ENCODE peak calls at places on chromosomes 2 and 18, in eight cellular contexts. One of them, this sample, is unnamed.

GRCh38 chr2:170822885-170823799 is 6.5 kb downstream of the GAD1 start:
- DNase-seq in uterus: no peak
- DNase-seq in H1: no peak
- DNase-seq in spleen: peak
- DNase-seq in prostate gland: no peak
- DNase-seq in HCT116: no peak
- DNase-seq in adrenal gland: peak
- DNase-seq in A549: no peak
- DNase-seq in this sample: peak

GRCh38 chr2:195580156-195580555 is 76.9 kb upstream of the SLC39A10 start:
- DNase-seq in adrenal gland: no peak
- DNase-seq in HCT116: no peak
- DNase-seq in spleen: no peak
- DNase-seq in H1: no peak
- DNase-seq in A549: no peak
- DNase-seq in uterus: no peak
- DNase-seq in prostate gland: no peak
- DNase-seq in this sample: no peak

GRCh38 chr18:1663879-1664705 is 759.4 kb downstream of the ADCYAP1 start:
- DNase-seq in uterus: peak
- DNase-seq in spleen: peak
- DNase-seq in prostate gland: no peak
- DNase-seq in A549: peak
- DNase-seq in HCT116: peak
- DNase-seq in adrenal gland: peak
- DNase-seq in H1: peak
- DNase-seq in this sample: peak

GRCh38 chr18:25235648-25236047 is 116.3 kb downstream of the ZNF521 start:
- DNase-seq in A549: no peak
- DNase-seq in uterus: no peak
- DNase-seq in HCT116: no peak
- DNase-seq in prostate gland: no peak
- DNase-seq in spleen: no peak
- DNase-seq in adrenal gland: no peak
- DNase-seq in H1: no peak
- DNase-seq in this sample: no peak

GRCh38 chr2:70420005-70420580 is 118.2 kb upstream of the FAM136A start:
- DNase-seq in H1: no peak
- DNase-seq in adrenal gland: no peak
- DNase-seq in spleen: no peak
- DNase-seq in uterus: no peak
- DNase-seq in prostate gland: peak
- DNase-seq in HCT116: no peak
- DNase-seq in A549: no peak
- DNase-seq in this sample: peak

GRCh38 chr2:224552771-224553170 is 32.4 kb downstream of the CUL3 start:
- DNase-seq in prostate gland: no peak
- DNase-seq in spleen: no peak
- DNase-seq in H1: no peak
- DNase-seq in adrenal gland: no peak
- DNase-seq in A549: no peak
- DNase-seq in uterus: no peak
- DNase-seq in HCT116: no peak
- DNase-seq in this sample: no peak

GRCh38 chr2:199659207-199659606 is 191.8 kb downstream of the FTCDNL1 start:
- DNase-seq in uterus: peak
- DNase-seq in HCT116: no peak
- DNase-seq in prostate gland: no peak
- DNase-seq in A549: no peak
- DNase-seq in adrenal gland: peak
- DNase-seq in H1: peak
- DNase-seq in spleen: peak
- DNase-seq in this sample: peak

GRCh38 chr2:6079405-6079804 is 387.2 kb downstream of the SOX11 start:
- DNase-seq in prostate gland: no peak
- DNase-seq in spleen: no peak
- DNase-seq in HCT116: no peak
- DNase-seq in H1: no peak
- DNase-seq in adrenal gland: no peak
- DNase-seq in A549: no peak
- DNase-seq in uterus: no peak
- DNase-seq in this sample: no peak

GRCh38 chr2:88903744-88904353 is 212.4 kb downstream of the RPIA start:
- DNase-seq in HCT116: peak
- DNase-seq in spleen: no peak
- DNase-seq in A549: peak
- DNase-seq in adrenal gland: peak
- DNase-seq in prostate gland: no peak
- DNase-seq in H1: no peak
- DNase-seq in uterus: no peak
- DNase-seq in this sample: peak

GRCh38 chr18:43159091-43159490 is 43.6 kb upstream of the RIT2 start:
- DNase-seq in adrenal gland: no peak
- DNase-seq in prostate gland: no peak
- DNase-seq in spleen: no peak
- DNase-seq in uterus: no peak
- DNase-seq in H1: no peak
- DNase-seq in HCT116: no peak
- DNase-seq in A549: no peak
- DNase-seq in this sample: no peak

GRCh38 chr18:46182633-46183401 is 78.6 kb downstream of the HAUS1 start:
- DNase-seq in adrenal gland: no peak
- DNase-seq in prostate gland: no peak
- DNase-seq in H1: no peak
- DNase-seq in HCT116: no peak
- DNase-seq in spleen: no peak
- DNase-seq in A549: no peak
- DNase-seq in uterus: no peak
- DNase-seq in this sample: no peak

GRCh38 chr2:231604101-231604684 is 11.5 kb downstream of the TEX44 start:
- DNase-seq in HCT116: no peak
- DNase-seq in uterus: peak
- DNase-seq in prostate gland: peak
- DNase-seq in A549: peak
- DNase-seq in H1: no peak
- DNase-seq in spleen: peak
- DNase-seq in adrenal gland: no peak
- DNase-seq in this sample: peak

GRCh38 chr18:10400534-10400933 is 53.9 kb upstream of the APCDD1 start:
- DNase-seq in spleen: no peak
- DNase-seq in uterus: no peak
- DNase-seq in adrenal gland: no peak
- DNase-seq in H1: no peak
- DNase-seq in A549: no peak
- DNase-seq in prostate gland: no peak
- DNase-seq in HCT116: no peak
- DNase-seq in this sample: no peak

GRCh38 chr2:172643142-172643541 is 87.3 kb downstream of the PDK1 start:
- DNase-seq in A549: no peak
- DNase-seq in spleen: no peak
- DNase-seq in adrenal gland: no peak
- DNase-seq in prostate gland: no peak
- DNase-seq in uterus: no peak
- DNase-seq in H1: no peak
- DNase-seq in HCT116: peak
- DNase-seq in this sample: no peak

GRCh38 chr2:201633862-201634261 is 9.4 kb downstream of the TMEM237 start:
- DNase-seq in adrenal gland: peak
- DNase-seq in A549: no peak
- DNase-seq in uterus: no peak
- DNase-seq in H1: no peak
- DNase-seq in HCT116: no peak
- DNase-seq in spleen: no peak
- DNase-seq in prostate gland: no peak
- DNase-seq in this sample: no peak

GRCh38 chr2:216770050-216770449 is 74.7 kb upstream of the IGFBP5 start:
- DNase-seq in HCT116: no peak
- DNase-seq in A549: no peak
- DNase-seq in H1: no peak
- DNase-seq in adrenal gland: no peak
- DNase-seq in uterus: no peak
- DNase-seq in prostate gland: no peak
- DNase-seq in spleen: no peak
- DNase-seq in this sample: no peak

GRCh38 chr2:535222-535621 is 142.0 kb downstream of the TMEM18 start:
- DNase-seq in HCT116: peak
- DNase-seq in H1: no peak
- DNase-seq in spleen: no peak
- DNase-seq in prostate gland: no peak
- DNase-seq in A549: no peak
- DNase-seq in adrenal gland: no peak
- DNase-seq in uterus: no peak
- DNase-seq in this sample: no peak

GRCh38 chr2:99490088-99491065 is 560 bp upstream of the REV1 start:
- DNase-seq in spleen: peak
- DNase-seq in adrenal gland: peak
- DNase-seq in H1: peak
- DNase-seq in uterus: peak
- DNase-seq in HCT116: peak
- DNase-seq in prostate gland: peak
- DNase-seq in A549: peak
- DNase-seq in this sample: peak
- TF ChIP-seq POLR2A in spleen: no peak
- TF ChIP-seq POLR2A in adrenal gland: no peak
- TF ChIP-seq POLR2A in H1: no peak
- TF ChIP-seq POLR2A in uterus: no peak
- TF ChIP-seq POLR2A in HCT116: no peak
- TF ChIP-seq POLR2A in prostate gland: peak
- TF ChIP-seq POLR2A in A549: peak
- TF ChIP-seq POLR2A in this sample: no peak

GRCh38 chr18:51251625-51252024 is 54.1 kb upstream of the MEX3C start:
- DNase-seq in adrenal gland: no peak
- DNase-seq in spleen: peak
- DNase-seq in A549: no peak
- DNase-seq in prostate gland: no peak
- DNase-seq in uterus: no peak
- DNase-seq in H1: no peak
- DNase-seq in HCT116: no peak
- DNase-seq in this sample: no peak

GRCh38 chr18:51253476-51253875 is 56.0 kb upstream of the MEX3C start:
- DNase-seq in adrenal gland: no peak
- DNase-seq in prostate gland: no peak
- DNase-seq in spleen: no peak
- DNase-seq in A549: no peak
- DNase-seq in H1: no peak
- DNase-seq in HCT116: no peak
- DNase-seq in uterus: no peak
- DNase-seq in this sample: no peak

GRCh38 chr18:51250458-51251024 is 53.1 kb upstream of the MEX3C start:
- DNase-seq in adrenal gland: no peak
- DNase-seq in spleen: no peak
- DNase-seq in uterus: no peak
- DNase-seq in prostate gland: no peak
- DNase-seq in HCT116: no peak
- DNase-seq in H1: no peak
- DNase-seq in A549: no peak
- DNase-seq in this sample: no peak

GRCh38 chr18:51250006-51250405 is 52.5 kb upstream of the MEX3C start:
- DNase-seq in adrenal gland: no peak
- DNase-seq in uterus: no peak
- DNase-seq in H1: no peak
- DNase-seq in prostate gland: no peak
- DNase-seq in HCT116: no peak
- DNase-seq in spleen: no peak
- DNase-seq in A549: no peak
- DNase-seq in this sample: no peak

DNA sequence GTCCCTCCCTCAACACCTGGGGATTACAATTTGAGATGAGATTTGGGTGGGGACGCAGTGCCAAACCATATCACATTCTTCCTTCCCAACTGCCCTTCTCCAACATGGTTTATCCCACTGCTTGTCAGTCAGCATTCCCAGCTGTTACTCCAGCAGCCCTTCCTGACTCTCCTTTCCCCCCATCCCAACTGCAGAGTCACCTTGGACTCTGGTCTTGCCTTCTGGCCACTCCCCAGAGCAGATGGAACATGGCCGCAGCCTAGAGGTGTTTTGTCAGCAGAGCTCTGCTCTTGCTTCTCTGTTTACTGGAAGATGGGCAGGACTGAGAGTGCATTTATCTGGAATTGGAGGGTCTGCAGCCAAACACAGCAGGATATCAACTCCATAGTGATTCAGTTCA is 51.2 kb upstream of the MEX3C start:
- DNase-seq in A549: no peak
- DNase-seq in prostate gland: no peak
- DNase-seq in H1: no peak
- DNase-seq in spleen: no peak
- DNase-seq in HCT116: no peak
- DNase-seq in uterus: no peak
- DNase-seq in adrenal gland: no peak
- DNase-seq in this sample: no peak
- TF ChIP-seq POLR2A in A549: no peak
- TF ChIP-seq POLR2A in prostate gland: no peak
- TF ChIP-seq POLR2A in H1: no peak
- TF ChIP-seq POLR2A in spleen: no peak
- TF ChIP-seq POLR2A in HCT116: no peak
- TF ChIP-seq POLR2A in uterus: no peak
- TF ChIP-seq POLR2A in adrenal gland: no peak
- TF ChIP-seq POLR2A in this sample: no peak

GRCh38 chr2:102358496-102358895 is 2.9 kb downstream of the IL18R1 start:
- DNase-seq in spleen: no peak
- DNase-seq in prostate gland: no peak
- DNase-seq in HCT116: no peak
- DNase-seq in adrenal gland: no peak
- DNase-seq in H1: no peak
- DNase-seq in A549: no peak
- DNase-seq in uterus: no peak
- DNase-seq in this sample: no peak

GRCh38 chr2:102356381-102356712 is 751 bp downstream of the IL18R1 start:
- DNase-seq in H1: no peak
- DNase-seq in uterus: no peak
- DNase-seq in HCT116: no peak
- DNase-seq in A549: no peak
- DNase-seq in prostate gland: no peak
- DNase-seq in spleen: peak
- DNase-seq in adrenal gland: no peak
- DNase-seq in this sample: no peak

GRCh38 chr2:102357975-102358374 is 2.4 kb downstream of the IL18R1 start:
- DNase-seq in uterus: no peak
- DNase-seq in adrenal gland: no peak
- DNase-seq in HCT116: no peak
- DNase-seq in A549: no peak
- DNase-seq in prostate gland: no peak
- DNase-seq in spleen: no peak
- DNase-seq in H1: no peak
- DNase-seq in this sample: no peak

GRCh38 chr2:102356741-102357140 is 1.1 kb downstream of the IL18R1 start:
- DNase-seq in A549: no peak
- DNase-seq in prostate gland: no peak
- DNase-seq in uterus: no peak
- DNase-seq in spleen: no peak
- DNase-seq in H1: no peak
- DNase-seq in HCT116: no peak
- DNase-seq in adrenal gland: no peak
- DNase-seq in this sample: no peak

GRCh38 chr2:102355526-102356380 is at the start of gene IL18R1:
- DNase-seq in uterus: peak
- DNase-seq in prostate gland: peak
- DNase-seq in spleen: peak
- DNase-seq in A549: peak
- DNase-seq in HCT116: peak
- DNase-seq in H1: peak
- DNase-seq in adrenal gland: peak
- DNase-seq in this sample: peak
- TF ChIP-seq POLR2A in uterus: no peak
- TF ChIP-seq POLR2A in prostate gland: no peak
- TF ChIP-seq POLR2A in spleen: no peak
- TF ChIP-seq POLR2A in A549: no peak
- TF ChIP-seq POLR2A in HCT116: no peak
- TF ChIP-seq POLR2A in H1: no peak
- TF ChIP-seq POLR2A in adrenal gland: peak
- TF ChIP-seq POLR2A in this sample: no peak

GRCh38 chr2:78541451-78542267 is 483.8 kb upstream of the REG3G start:
- DNase-seq in H1: no peak
- DNase-seq in A549: no peak
- DNase-seq in prostate gland: no peak
- DNase-seq in adrenal gland: no peak
- DNase-seq in spleen: no peak
- DNase-seq in uterus: no peak
- DNase-seq in HCT116: no peak
- DNase-seq in this sample: no peak
- TF ChIP-seq POLR2A in H1: no peak
- TF ChIP-seq POLR2A in A549: no peak
- TF ChIP-seq POLR2A in prostate gland: no peak
- TF ChIP-seq POLR2A in adrenal gland: no peak
- TF ChIP-seq POLR2A in spleen: no peak
- TF ChIP-seq POLR2A in uterus: no peak
- TF ChIP-seq POLR2A in HCT116: no peak
- TF ChIP-seq POLR2A in this sample: no peak

This sample was measured in thyroid gland.